ENCODE peak calls at places on chromosomes 1 and 21, in five cellular contexts. O, E, W, V and H are unnamed samples.

GRCh38 chr21:34974162-34974981 is 74.7 kb downstream of the RUNX1 start:
- DNase-seq in O (no peak), E (peak), W (no peak), V (peak), H (no peak)

GRCh38 chr1:197356723-197357533 is 88.9 kb downstream of the CRB1 start:
- DNase-seq in O (no peak), E (peak), W (no peak), V (peak), H (peak)

GRCh38 chr1:234316486-234316885 is 56.8 kb upstream of the COA6 start:
- DNase-seq in O (no peak), E (no peak), W (no peak), V (no peak), H (no peak)

GRCh38 chr1:121483961-121484424 is 299.2 kb downstream of the SRGAP2C start:
- DNase-seq in O (no peak), E (peak), W (no peak), V (peak), H (peak)

GRCh38 chr1:36539526-36539925 is 56.8 kb upstream of the CSF3R start:
- DNase-seq in O (peak), E (no peak), W (no peak), V (no peak), H (no peak)

GRCh38 chr1:226640288-226640687 is 91.7 kb downstream of the STUM start:
- DNase-seq in O (peak), E (no peak), W (no peak), V (no peak), H (no peak)

GRCh38 chr1:111895456-111895855 is 94.0 kb downstream of the KCND3 start:
- DNase-seq in O (no peak), E (peak), W (no peak), V (no peak), H (no peak)

GRCh38 chr1:161038523-161039153 is at the start of gene TSTD1:
- DNase-seq in O (no peak), E (no peak), W (peak), V (no peak), H (no peak)

GRCh38 chr1:31705080-31705866 is 1.5 kb upstream of the COL16A1 start:
- DNase-seq in O (peak), E (peak), W (peak), V (peak), H (peak)

GRCh38 chr1:29966526-29967045 is 730.3 kb downstream of the PTPRU start:
- DNase-seq in O (no peak), E (no peak), W (no peak), V (no peak), H (no peak)

GRCh38 chr1:42962641-42963377 is 4.1 kb upstream of the SLC2A1 start:
- DNase-seq in O (peak), E (peak), W (no peak), V (no peak), H (peak)